ENCODE peak calls at places on chromosomes 12 and 14, in eight cellular contexts. X, I, E, J, M, A, W and P are unnamed samples.

GRCh38 chr12:12107678-12108077 is 36.9 kb downstream of the BCL2L14 start:
- DNase-seq in X (no peak), I (no peak), E (no peak), J (peak), M (no peak), A (no peak), W (no peak), P (no peak)

GRCh38 chr12:39044754-39045153 is 139.4 kb upstream of the CPNE8 start:
- DNase-seq in X (no peak), I (no peak), E (no peak), J (no peak), M (no peak), A (no peak), W (no peak), P (no peak)

GRCh38 chr14:92039073-92039719 is 663 bp downstream of the TRIP11 start:
- DNase-seq in X (peak), I (peak), E (peak), J (peak), M (peak), A (peak), W (peak), P (no peak)

GRCh38 chr12:52091061-52091460 is 11.6 kb downstream of the SMIM41 start:
- DNase-seq in X (no peak), I (no peak), E (no peak), J (no peak), M (no peak), A (no peak), W (no peak), P (no peak)

GRCh38 chr14:36361210-36361853 is 40.9 kb upstream of the MBIP start:
- DNase-seq in X (no peak), I (no peak), E (no peak), J (no peak), M (peak), A (no peak), W (no peak), P (no peak)

GRCh38 chr14:77094672-77095284 is 3.3 kb upstream of the CIPC start:
- DNase-seq in X (peak), I (peak), E (peak), J (peak), M (peak), A (peak), W (peak), P (peak)

GRCh38 chr12:16348435-16349131 is 1.1 kb downstream of the MGST1 start:
- DNase-seq in X (no peak), I (no peak), E (peak), J (peak), M (no peak), A (no peak), W (peak), P (peak)

GRCh38 chr12:77736219-77736965 is 94.3 kb upstream of the NAV3 start:
- DNase-seq in X (no peak), I (no peak), E (no peak), J (no peak), M (no peak), A (no peak), W (no peak), P (no peak)

GRCh38 chr12:79001404-79001803 is 136.8 kb downstream of the SYT1 start:
- DNase-seq in X (no peak), I (no peak), E (no peak), J (no peak), M (no peak), A (no peak), W (no peak), P (no peak)

GRCh38 chr12:88793091-88793490 is 212.8 kb upstream of the KITLG start:
- DNase-seq in X (no peak), I (no peak), E (peak), J (peak), M (no peak), A (peak), W (no peak), P (no peak)

GRCh38 chr12:56192582-56192981 is 3.3 kb upstream of the SMARCC2 start:
- DNase-seq in X (no peak), I (no peak), E (no peak), J (no peak), M (no peak), A (no peak), W (no peak), P (no peak)
- H2AFZ ChIP-seq in X (peak), I (peak), E (peak), J (no peak), M (peak), A (peak), W (peak), P (peak)

DNA sequence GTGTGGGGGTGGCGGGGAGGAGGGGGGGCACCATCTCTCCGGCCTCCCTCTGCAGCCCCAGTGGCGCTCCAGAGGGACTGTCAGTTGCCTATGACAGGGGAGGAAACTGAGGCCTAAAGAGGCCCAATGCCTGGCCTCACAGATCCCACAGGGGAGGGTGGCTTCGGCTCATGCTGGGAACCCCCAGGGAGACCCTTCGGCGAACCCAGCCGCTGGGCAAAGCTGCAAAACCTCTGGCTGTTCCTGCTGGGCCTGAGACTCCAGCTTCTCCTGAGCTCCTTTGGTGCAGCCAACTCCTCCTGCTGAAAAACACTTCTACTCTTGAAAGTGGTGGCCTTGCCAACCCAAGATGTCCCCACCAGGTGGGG is 170.1 kb upstream of the RTL1 start:
- DNase-seq in X (peak), I (no peak), E (no peak), J (no peak), M (no peak), A (no peak), W (no peak), P (no peak)
- H2AFZ ChIP-seq in X (no peak), I (peak), E (no peak), J (no peak), M (no peak), A (no peak), W (no peak), P (no peak)

GRCh38 chr12:42323856-42324255 is 2.0 kb downstream of the ZCRB1 start:
- DNase-seq in X (no peak), I (no peak), E (no peak), J (no peak), M (no peak), A (no peak), W (no peak), P (no peak)

GRCh38 chr12:42327227-42327590 is 1.2 kb downstream of the PPHLN1 start:
- DNase-seq in X (no peak), I (no peak), E (no peak), J (no peak), M (no peak), A (no peak), W (no peak), P (no peak)

GRCh38 chr12:42326466-42327226 is 679 bp downstream of the PPHLN1 start:
- DNase-seq in X (peak), I (no peak), E (peak), J (peak), M (peak), A (peak), W (peak), P (peak)

GRCh38 chr12:42325776-42326465 is at the start of the genes PPHLN1 and ZCRB1:
- DNase-seq in X (peak), I (peak), E (peak), J (peak), M (peak), A (peak), W (peak), P (peak)

GRCh38 chr12:42325326-42325775 is 543 bp downstream of the ZCRB1 start:
- DNase-seq in X (no peak), I (no peak), E (no peak), J (no peak), M (no peak), A (no peak), W (no peak), P (no peak)
- H2AFZ ChIP-seq in X (peak), I (peak), E (peak), J (peak), M (peak), A (peak), W (peak), P (peak)

GRCh38 chr14:104210548-104211195 is 72.3 kb downstream of the KIF26A start:
- DNase-seq in X (no peak), I (no peak), E (no peak), J (no peak), M (no peak), A (no peak), W (no peak), P (no peak)

GRCh38 chr14:104209985-104210520 is 71.7 kb downstream of the KIF26A start:
- DNase-seq in X (no peak), I (no peak), E (no peak), J (no peak), M (no peak), A (no peak), W (no peak), P (no peak)

GRCh38 chr14:104212206-104213095 is 74.1 kb downstream of the KIF26A start:
- DNase-seq in X (no peak), I (no peak), E (no peak), J (no peak), M (no peak), A (no peak), W (no peak), P (no peak)

GRCh38 chr14:104211741-104212140 is 73.4 kb downstream of the KIF26A start:
- DNase-seq in X (no peak), I (no peak), E (no peak), J (no peak), M (no peak), A (no peak), W (no peak), P (no peak)

DNA sequence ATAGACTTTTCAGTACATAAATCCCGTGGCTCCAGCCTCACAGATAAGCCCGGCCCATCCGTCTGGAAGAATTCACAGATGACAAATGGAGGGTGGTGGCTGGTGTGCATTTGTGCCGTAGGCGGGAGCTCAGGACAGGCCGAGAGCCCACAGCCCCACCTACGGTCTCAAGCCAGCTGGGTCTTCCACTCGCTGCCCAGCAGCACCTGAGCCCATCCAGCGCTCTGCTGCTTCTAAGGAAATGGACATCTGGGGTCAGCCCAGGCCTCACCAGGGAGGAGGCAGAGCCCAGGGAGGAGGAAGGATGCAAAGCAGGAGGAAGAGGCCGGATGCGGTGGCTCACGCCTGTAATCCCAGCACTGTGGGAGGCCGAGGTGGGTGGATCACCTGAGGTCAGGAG is 72.9 kb downstream of the KIF26A start:
- DNase-seq in X (no peak), I (no peak), E (no peak), J (no peak), M (no peak), A (no peak), W (no peak), P (no peak)
- H2AFZ ChIP-seq in X (no peak), I (no peak), E (no peak), J (no peak), M (no peak), A (no peak), W (no peak), P (no peak)

GRCh38 chr14:74988993-74989392 is 13.7 kb upstream of the EIF2B2 start:
- DNase-seq in X (no peak), I (no peak), E (no peak), J (no peak), M (no peak), A (no peak), W (no peak), P (no peak)
- H2AFZ ChIP-seq in X (no peak), I (peak), E (no peak), J (no peak), M (peak), A (no peak), W (no peak), P (no peak)

DNA sequence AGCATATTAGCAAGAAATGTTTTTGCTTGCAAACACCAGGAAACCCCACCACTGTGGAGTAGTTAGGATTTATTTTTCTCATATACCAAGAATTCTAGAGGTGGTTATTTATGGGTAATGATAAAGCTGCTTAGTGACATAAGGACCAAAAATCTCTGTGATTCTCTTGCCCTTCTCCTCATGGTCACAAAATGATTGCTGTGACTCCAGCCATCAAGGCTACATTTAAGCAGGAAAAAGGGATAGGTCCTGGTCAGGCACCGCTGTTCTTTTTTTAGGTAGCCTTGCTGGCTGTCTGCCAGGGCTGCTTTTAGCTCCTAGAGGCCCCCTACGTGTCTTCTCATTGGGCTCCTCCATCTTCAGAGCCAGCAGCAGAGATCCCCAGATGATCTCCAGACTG is 104.2 kb downstream of the AACS start:
- DNase-seq in X (no peak), I (no peak), E (no peak), J (no peak), M (no peak), A (no peak), W (no peak), P (no peak)
- H2AFZ ChIP-seq in X (no peak), I (no peak), E (no peak), J (no peak), M (no peak), A (no peak), W (no peak), P (no peak)

GRCh38 chr12:49188916-49189367 is at the start of gene TUBA1A:
- DNase-seq in X (peak), I (peak), E (peak), J (peak), M (peak), A (peak), W (peak), P (peak)
- H2AFZ ChIP-seq in X (peak), I (no peak), E (no peak), J (peak), M (peak), A (peak), W (peak), P (peak)

GRCh38 chr12:124928095-124928911 is 13.9 kb upstream of the UBC start:
- DNase-seq in X (no peak), I (no peak), E (peak), J (peak), M (no peak), A (peak), W (peak), P (no peak)
- H2AFZ ChIP-seq in X (peak), I (peak), E (peak), J (peak), M (peak), A (peak), W (no peak), P (peak)

GRCh38 chr14:88749139-88749538 is 43.6 kb downstream of the EML5 start:
- DNase-seq in X (no peak), I (no peak), E (no peak), J (no peak), M (no peak), A (peak), W (no peak), P (no peak)
- H2AFZ ChIP-seq in X (no peak), I (no peak), E (no peak), J (no peak), M (no peak), A (no peak), W (no peak), P (no peak)

GRCh38 chr14:61565181-61565580 is 130.1 kb upstream of the HIF1A start:
- DNase-seq in X (no peak), I (no peak), E (peak), J (peak), M (no peak), A (peak), W (no peak), P (no peak)

GRCh38 chr14:61563880-61564622 is 131.3 kb upstream of the HIF1A start:
- DNase-seq in X (no peak), I (no peak), E (no peak), J (no peak), M (no peak), A (no peak), W (no peak), P (no peak)

GRCh38 chr14:61565836-61566536 is 129.3 kb upstream of the HIF1A start:
- DNase-seq in X (no peak), I (no peak), E (peak), J (peak), M (no peak), A (peak), W (no peak), P (no peak)

GRCh38 chr14:61563162-61563511 is 132.2 kb upstream of the HIF1A start:
- DNase-seq in X (no peak), I (no peak), E (no peak), J (no peak), M (no peak), A (no peak), W (no peak), P (no peak)

DNA sequence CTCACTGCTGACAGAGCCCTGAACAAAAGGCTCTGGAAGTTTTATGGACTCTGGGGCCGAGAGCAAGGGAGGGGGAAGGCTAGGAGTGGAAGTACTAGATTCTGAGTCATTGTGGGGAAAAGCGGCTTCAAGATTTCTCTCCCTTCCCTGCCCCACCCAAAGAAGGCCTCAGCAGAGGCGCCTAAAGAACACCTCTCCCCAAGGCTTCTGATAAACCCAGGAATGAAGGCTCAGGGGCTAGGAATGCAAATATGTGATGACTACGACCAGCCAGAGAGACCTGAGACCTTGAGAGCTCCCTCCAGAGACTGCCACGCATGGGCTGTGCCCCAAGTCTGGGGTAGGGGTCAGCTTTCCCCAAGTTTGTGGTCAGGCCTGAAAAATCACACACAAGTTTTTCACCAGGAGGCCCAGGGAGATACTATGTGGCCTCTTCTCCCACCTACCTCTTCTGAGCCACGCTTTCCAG is 130.7 kb upstream of the HIF1A start:
- DNase-seq in X (no peak), I (no peak), E (peak), J (peak), M (peak), A (peak), W (no peak), P (no peak)
- H2AFZ ChIP-seq in X (no peak), I (peak), E (no peak), J (no peak), M (peak), A (no peak), W (no peak), P (no peak)